ENCODE peak calls at places on chromosomes 16 and 17, in four cellular contexts. V, J, A and F are unnamed samples.

GRCh38 chr17:20172378-20172775 is 163.2 kb downstream of the SPECC1 start:
- DNase-seq in V (no peak), J (no peak), A (no peak), F (no peak)

GRCh38 chr17:56894859-56895455 is 18.9 kb downstream of the TRIM25 start:
- DNase-seq in V (no peak), J (no peak), A (no peak), F (no peak)

GRCh38 chr17:1302761-1303160 is 23.3 kb downstream of the TRARG1 start:
- DNase-seq in V (no peak), J (no peak), A (no peak), F (no peak)

GRCh38 chr17:49013311-49014205 is 16.4 kb downstream of the IGF2BP1 start:
- DNase-seq in V (no peak), J (no peak), A (peak; percentile 30), F (no peak)

GRCh38 chr16:67666538-67667433 is at the start of the genes C16orf86 and ENKD1:
- DNase-seq in V (peak; percentile 81), J (peak; percentile 90), A (peak; percentile 92), F (peak; percentile 84)

GRCh38 chr17:68365469-68365868 is 74.2 kb downstream of the ARSG start:
- DNase-seq in V (no peak), J (no peak), A (no peak), F (no peak)

GRCh38 chr17:6544011-6544370 is 12.4 kb downstream of the PITPNM3 start:
- DNase-seq in V (no peak), J (no peak), A (no peak), F (no peak)

GRCh38 chr17:50356418-50356817 is 10.5 kb downstream of the XYLT2 start:
- DNase-seq in V (no peak), J (no peak), A (no peak), F (no peak)